ENCODE peak calls at places on chromosomes 7 and 10, in seven cellular contexts. Q is mammary epithelial cell, Z is astrocyte, D is MM.1S, E is neural progenitor cell, W is HepG2, J is K562. L is an unnamed sample.

GRCh38 chr7:116955801-116956514 is 2.7 kb downstream of the ST7 start:
- DNase-seq in Q (no peak), Z (peak), D (no peak), E (no peak), W (no peak), J (peak), L (no peak)

GRCh38 chr7:95725170-95725569 is 47.2 kb upstream of the DYNC1I1 start:
- DNase-seq in Q (no peak), Z (no peak), D (peak), E (peak), W (no peak), J (no peak), L (no peak)

GRCh38 chr10:7955446-7955845 is 99.0 kb upstream of the GATA3 start:
- DNase-seq in Q (no peak), Z (no peak), D (no peak), E (no peak), W (no peak), J (no peak), L (no peak)

GRCh38 chr10:68559872-68560200 is 301 bp upstream of the TET1 start:
- DNase-seq in Q (no peak), Z (no peak), D (no peak), E (no peak), W (no peak), J (no peak), L (no peak)

GRCh38 chr10:77104459-77104980 is 533.1 kb downstream of the KCNMA1 start:
- DNase-seq in Q (peak), Z (peak), D (no peak), E (no peak), W (no peak), J (no peak), L (no peak)

GRCh38 chr10:10208156-10208555 is 809.5 kb upstream of the CELF2 start:
- DNase-seq in Q (no peak), Z (no peak), D (no peak), E (no peak), W (no peak), J (no peak), L (no peak)

GRCh38 chr7:10536561-10536960 is 437.1 kb upstream of the PHF14 start:
- DNase-seq in Q (no peak), Z (no peak), D (no peak), E (no peak), W (no peak), J (no peak), L (no peak)

GRCh38 chr10:14617850-14618249 is 156.8 kb downstream of the FAM107B start:
- DNase-seq in Q (peak), Z (peak), D (no peak), E (no peak), W (no peak), J (no peak), L (no peak)

GRCh38 chr10:1344846-1345245 is 288.7 kb downstream of the WDR37 start:
- DNase-seq in Q (no peak), Z (no peak), D (no peak), E (no peak), W (no peak), J (no peak), L (no peak)

GRCh38 chr7:112297681-112298080 is 91.2 kb downstream of the ZNF277 start:
- DNase-seq in Q (no peak), Z (no peak), D (no peak), E (no peak), W (no peak), J (no peak), L (no peak)

GRCh38 chr7:143979359-143979758 is 20.8 kb upstream of the OR6B1 start:
- DNase-seq in Q (peak), Z (peak), D (no peak), E (no peak), W (peak), J (no peak), L (peak)

DNA sequence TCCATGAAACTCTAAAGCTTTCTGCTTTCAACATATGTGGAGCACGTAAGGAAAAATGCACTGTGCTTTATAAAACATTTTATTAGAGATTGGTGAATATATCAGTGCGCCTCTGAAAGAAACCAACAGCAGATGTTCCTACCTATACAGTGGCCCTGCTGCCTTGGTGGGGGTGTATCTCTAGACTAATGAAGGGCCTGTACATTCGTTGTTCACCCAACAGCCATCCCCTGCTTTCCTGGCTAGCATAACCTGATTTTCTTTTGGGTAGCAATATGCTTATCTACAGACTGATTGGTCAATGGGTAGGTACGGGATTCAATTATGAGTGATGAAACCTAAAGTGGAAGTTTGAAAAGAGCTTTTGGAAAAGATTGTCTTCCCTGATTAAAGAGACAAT is 119.7 kb upstream of the FAM133B start:
- DNase-seq in Q (no peak), Z (no peak), D (no peak), E (no peak), W (no peak), J (no peak), L (no peak)
- TF ChIP-seq EZH2 in Q (no peak), Z (no peak), D (no peak), E (no peak), W (no peak), J (no peak), L (no peak)

GRCh38 chr7:124713086-124713485 is 52.5 kb downstream of the GPR37 start:
- DNase-seq in Q (no peak), Z (peak), D (no peak), E (no peak), W (no peak), J (no peak), L (no peak)
- H3K27ac ChIP-seq in Q (no peak), Z (no peak), D (no peak), E (no peak), W (no peak), J (no peak), L (no peak)

GRCh38 chr10:97763947-97764346 is 7.9 kb downstream of the SFRP5 start:
- DNase-seq in Q (no peak), Z (no peak), D (no peak), E (no peak), W (no peak), J (no peak), L (no peak)

GRCh38 chr10:97762816-97763215 is 9.0 kb downstream of the SFRP5 start:
- DNase-seq in Q (no peak), Z (peak), D (no peak), E (peak), W (peak), J (no peak), L (no peak)

GRCh38 chr10:97765201-97765600 is 6.6 kb downstream of the SFRP5 start:
- DNase-seq in Q (no peak), Z (no peak), D (no peak), E (no peak), W (no peak), J (no peak), L (no peak)

GRCh38 chr10:97763411-97763810 is 8.4 kb downstream of the SFRP5 start:
- DNase-seq in Q (no peak), Z (no peak), D (no peak), E (no peak), W (no peak), J (no peak), L (no peak)

GRCh38 chr10:97764519-97764931 is 7.3 kb downstream of the SFRP5 start:
- DNase-seq in Q (no peak), Z (peak), D (no peak), E (no peak), W (peak), J (no peak), L (no peak)
- H3K9ac ChIP-seq in Q (no peak), Z (no peak), D (no peak), E (no peak), W (peak), J (no peak), L (no peak)

GRCh38 chr10:22317771-22318565 is 1.8 kb downstream of the COMMD3 start:
- DNase-seq in Q (no peak), Z (no peak), D (peak), E (peak), W (no peak), J (no peak), L (no peak)
- TF ChIP-seq EZH2 in Q (no peak), Z (no peak), D (no peak), E (no peak), W (no peak), J (no peak), L (no peak)

GRCh38 chr7:121546632-121547340 is 150.7 kb upstream of the FAM3C start:
- DNase-seq in Q (no peak), Z (no peak), D (peak), E (no peak), W (no peak), J (no peak), L (no peak)

GRCh38 chr7:121544726-121545125 is 148.6 kb upstream of the FAM3C start:
- DNase-seq in Q (peak), Z (peak), D (peak), E (no peak), W (peak), J (no peak), L (peak)

GRCh38 chr7:121547341-121548092 is 151.4 kb upstream of the FAM3C start:
- DNase-seq in Q (peak), Z (peak), D (peak), E (peak), W (peak), J (peak), L (peak)

GRCh38 chr7:121544199-121544598 is 148.1 kb upstream of the FAM3C start:
- DNase-seq in Q (no peak), Z (no peak), D (no peak), E (no peak), W (no peak), J (no peak), L (no peak)

DNA sequence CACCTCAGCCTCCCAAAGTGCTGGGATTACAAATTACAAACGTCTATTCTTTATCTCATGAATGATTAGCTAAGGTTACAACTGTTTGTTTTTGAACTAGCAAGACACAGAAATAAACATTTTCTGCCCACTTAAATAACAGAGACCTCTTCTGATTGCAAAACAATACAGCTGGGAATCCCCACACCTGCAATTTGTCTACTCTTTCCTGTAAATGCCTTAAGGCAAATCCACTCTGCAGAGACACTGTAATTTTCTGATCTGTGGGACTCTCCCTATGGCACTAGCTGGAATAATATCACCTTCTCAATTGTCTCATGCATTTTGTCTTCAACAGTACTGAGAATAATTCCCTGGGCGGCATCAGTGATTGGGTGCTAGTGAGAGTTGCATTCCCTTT is 149.3 kb upstream of the FAM3C start:
- DNase-seq in Q (peak), Z (no peak), D (peak), E (no peak), W (no peak), J (no peak), L (no peak)
- H3K27ac ChIP-seq in Q (peak), Z (peak), D (peak), E (no peak), W (no peak), J (no peak), L (peak)

L was measured in keratinocyte.